ENCODE peak calls at places on chromosome 12, in six cellular contexts. M, B, C, W, Z and F are unnamed samples.

GRCh38 chr12:107368586-107368985 is 275.2 kb upstream of the CRY1 start:
- DNase-seq in M (no peak), B (no peak), C (no peak), W (no peak), Z (no peak), F (no peak)

GRCh38 chr12:14554281-14555008 is 13.2 kb downstream of the PLBD1 start:
- DNase-seq in M (no peak), B (peak), C (no peak), W (no peak), Z (peak), F (no peak)

GRCh38 chr12:91902860-91903683 is 242.6 kb downstream of the BTG1 start:
- DNase-seq in M (peak), B (no peak), C (no peak), W (no peak), Z (peak), F (no peak)

GRCh38 chr12:96247567-96247962 is 53.4 kb downstream of the ELK3 start:
- DNase-seq in M (peak), B (no peak), C (no peak), W (no peak), Z (peak), F (no peak)

GRCh38 chr12:41055875-41056577 is 132.1 kb upstream of the PDZRN4 start:
- DNase-seq in M (peak), B (no peak), C (no peak), W (no peak), Z (peak), F (no peak)

GRCh38 chr12:64318605-64319004 is 72.0 kb downstream of the C12orf56 start:
- DNase-seq in M (peak), B (peak), C (peak), W (peak), Z (peak), F (peak)

GRCh38 chr12:68479261-68479581 is 131.5 kb upstream of the RAP1B start:
- DNase-seq in M (peak), B (no peak), C (no peak), W (no peak), Z (peak), F (no peak)

GRCh38 chr12:100356646-100357223 is at the start of gene SLC17A8:
- DNase-seq in M (no peak), B (no peak), C (peak), W (peak), Z (no peak), F (peak)

GRCh38 chr12:63668028-63668799 is at the start of gene DPY19L2:
- DNase-seq in M (peak), B (peak), C (peak), W (peak), Z (peak), F (peak)

GRCh38 chr12:104469523-104469922 is 12.8 kb downstream of the CHST11 start:
- DNase-seq in M (no peak), B (no peak), C (no peak), W (no peak), Z (no peak), F (no peak)

GRCh38 chr12:69918287-69918686 is 93.3 kb downstream of the MYRFL start:
- DNase-seq in M (no peak), B (no peak), C (no peak), W (no peak), Z (no peak), F (no peak)

GRCh38 chr12:131264625-131265024 is 310.9 kb downstream of the ADGRD1 start:
- DNase-seq in M (no peak), B (no peak), C (no peak), W (no peak), Z (no peak), F (no peak)

GRCh38 chr12:73547421-73547820 is 990.2 kb upstream of the ATXN7L3B start:
- DNase-seq in M (no peak), B (no peak), C (no peak), W (no peak), Z (peak), F (no peak)

GRCh38 chr12:68481181-68481941 is 129.3 kb upstream of the RAP1B start:
- DNase-seq in M (peak), B (no peak), C (no peak), W (no peak), Z (peak), F (no peak)

GRCh38 chr12:97168804-97169203 is 261.7 kb downstream of the NEDD1 start:
- DNase-seq in M (no peak), B (no peak), C (no peak), W (no peak), Z (no peak), F (no peak)

GRCh38 chr12:50188280-50188781 is 21.2 kb upstream of the CERS5 start:
- DNase-seq in M (peak), B (no peak), C (no peak), W (no peak), Z (peak), F (no peak)

GRCh38 chr12:724194-724855 is 28.1 kb upstream of the WNK1 start:
- DNase-seq in M (no peak), B (peak), C (no peak), W (no peak), Z (no peak), F (peak)

GRCh38 chr12:120119395-120119973 is 2.9 kb upstream of the RAB35 start:
- DNase-seq in M (peak), B (peak), C (no peak), W (no peak), Z (peak), F (no peak)

GRCh38 chr12:5348491-5348890 is 83.4 kb upstream of the NTF3 start:
- DNase-seq in M (no peak), B (no peak), C (no peak), W (no peak), Z (no peak), F (no peak)

GRCh38 chr12:104579716-104580495 is 123.2 kb downstream of the CHST11 start:
- DNase-seq in M (no peak), B (no peak), C (no peak), W (no peak), Z (peak), F (no peak)

GRCh38 chr12:93016752-93017350 is 87.8 kb upstream of the EEA1 start:
- DNase-seq in M (no peak), B (no peak), C (no peak), W (no peak), Z (no peak), F (no peak)

GRCh38 chr12:89247541-89247942 is 104.8 kb downstream of the DUSP6 start:
- DNase-seq in M (peak), B (no peak), C (no peak), W (no peak), Z (peak), F (peak)

GRCh38 chr12:6118891-6119568 is 5.4 kb downstream of the VWF start:
- DNase-seq in M (no peak), B (no peak), C (no peak), W (no peak), Z (no peak), F (no peak)

GRCh38 chr12:89889051-89889450 is 180.4 kb upstream of the ATP2B1 start:
- DNase-seq in M (peak), B (no peak), C (no peak), W (no peak), Z (no peak), F (no peak)

GRCh38 chr12:123270380-123271181 is 1.1 kb downstream of the CDK2AP1 start:
- DNase-seq in M (peak), B (no peak), C (no peak), W (peak), Z (peak), F (no peak)

DNA sequence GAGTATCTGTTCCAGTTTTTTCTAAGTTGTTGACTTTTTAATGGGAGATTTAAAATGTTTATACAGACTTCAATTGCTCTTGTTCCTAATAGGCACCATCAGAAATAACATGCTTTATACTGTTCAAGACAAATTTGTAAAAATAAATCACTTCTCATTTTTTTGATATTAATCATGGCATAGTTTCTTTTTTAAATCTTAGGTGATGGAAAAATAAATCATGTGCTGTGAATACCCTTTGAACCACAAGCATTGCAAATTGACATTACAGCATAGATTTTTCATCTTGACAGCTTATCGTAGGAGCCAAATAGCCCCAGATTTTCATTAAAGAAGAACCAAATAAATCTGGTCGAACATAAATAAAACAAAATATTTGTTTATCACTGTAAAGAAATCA is 473.6 kb upstream of the MGAT4C start:
- DNase-seq in M (no peak), B (no peak), C (no peak), W (no peak), Z (no peak), F (no peak)
- H3K14ac ChIP-seq in M (no peak), B (no peak), C (no peak), W (no peak), Z (no peak), F (no peak)

GRCh38 chr12:121791671-121792496 is 1.6 kb downstream of the RHOF start:
- DNase-seq in M (no peak), B (peak), C (no peak), W (no peak), Z (no peak), F (no peak)

GRCh38 chr12:121789233-121789781 is 4.2 kb downstream of the RHOF start:
- DNase-seq in M (no peak), B (no peak), C (no peak), W (no peak), Z (no peak), F (no peak)

GRCh38 chr12:121788176-121788818 is 5.2 kb downstream of the RHOF start:
- DNase-seq in M (no peak), B (no peak), C (no peak), W (no peak), Z (no peak), F (no peak)

GRCh38 chr12:121792607-121793500 is 634 bp downstream of the RHOF start:
- DNase-seq in M (no peak), B (no peak), C (no peak), W (no peak), Z (peak), F (no peak)

GRCh38 chr12:121789800-121790748 is 3.4 kb downstream of the RHOF start:
- DNase-seq in M (peak), B (peak), C (no peak), W (no peak), Z (peak), F (no peak)
- H3K14ac ChIP-seq in M (no peak), B (no peak), C (no peak), W (no peak), Z (no peak), F (no peak)

GRCh38 chr12:75648856-75649255 is 137.4 kb upstream of the KRR1 start:
- DNase-seq in M (no peak), B (no peak), C (no peak), W (no peak), Z (no peak), F (no peak)
- H3K14ac ChIP-seq in M (no peak), B (no peak), C (no peak), W (no peak), Z (no peak), F (no peak)

DNA sequence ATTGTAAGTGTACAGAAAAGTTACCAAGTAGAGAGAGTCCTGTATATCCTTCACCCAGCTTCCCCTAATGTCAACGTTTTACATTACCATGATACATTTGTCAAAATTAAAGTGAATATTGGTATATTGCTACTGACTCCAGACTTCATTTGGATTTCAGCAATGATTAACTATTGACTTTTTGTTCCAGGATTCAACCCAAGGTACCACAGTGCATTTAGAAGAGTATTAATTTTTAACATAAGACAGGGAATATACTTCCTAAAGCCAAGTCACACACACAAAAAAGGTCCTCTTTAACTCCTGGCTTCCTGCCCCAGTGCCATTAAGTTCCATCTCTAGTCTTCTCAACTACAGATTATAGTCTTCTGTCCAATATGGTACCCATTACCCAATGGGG is 75.5 kb upstream of the RBM19 start:
- DNase-seq in M (no peak), B (no peak), C (no peak), W (no peak), Z (no peak), F (no peak)
- H3K14ac ChIP-seq in M (no peak), B (no peak), C (no peak), W (no peak), Z (no peak), F (no peak)